ENCODE peak calls at places on chromosomes 16 and 17, in eight cellular contexts. One of them, this sample, is unnamed.

GRCh38 chr16:2827831-2828520 is 2.1 kb upstream of the ZG16B start:
- DNase-seq in caudate nucleus: no peak
- DNase-seq in dorsolateral prefrontal cortex: no peak
- DNase-seq in sigmoid colon: peak
- DNase-seq in PC-9: no peak
- DNase-seq in CD8-positive, alpha-beta T cell: no peak
- DNase-seq in tibial nerve: no peak
- DNase-seq in neural progenitor cell: peak
- DNase-seq in this sample: no peak

GRCh38 chr17:38574712-38575111 is 31.0 kb downstream of the SRCIN1 start:
- DNase-seq in CD8-positive, alpha-beta T cell: no peak
- DNase-seq in neural progenitor cell: no peak
- DNase-seq in caudate nucleus: no peak
- DNase-seq in dorsolateral prefrontal cortex: no peak
- DNase-seq in sigmoid colon: no peak
- DNase-seq in tibial nerve: no peak
- DNase-seq in PC-9: no peak
- DNase-seq in this sample: no peak

GRCh38 chr16:27313422-27314160 is at the start of gene IL4R:
- DNase-seq in PC-9: peak
- DNase-seq in caudate nucleus: no peak
- DNase-seq in sigmoid colon: peak
- DNase-seq in dorsolateral prefrontal cortex: no peak
- DNase-seq in tibial nerve: peak
- DNase-seq in neural progenitor cell: peak
- DNase-seq in CD8-positive, alpha-beta T cell: peak
- DNase-seq in this sample: peak

GRCh38 chr16:88318521-88318920 is 64.2 kb upstream of the ZNF469 start:
- DNase-seq in neural progenitor cell: no peak
- DNase-seq in caudate nucleus: no peak
- DNase-seq in dorsolateral prefrontal cortex: no peak
- DNase-seq in sigmoid colon: no peak
- DNase-seq in PC-9: no peak
- DNase-seq in CD8-positive, alpha-beta T cell: no peak
- DNase-seq in tibial nerve: no peak
- DNase-seq in this sample: no peak

GRCh38 chr17:64622931-64623654 is 39.0 kb downstream of the SMURF2 start:
- DNase-seq in neural progenitor cell: no peak
- DNase-seq in caudate nucleus: no peak
- DNase-seq in PC-9: peak
- DNase-seq in tibial nerve: no peak
- DNase-seq in CD8-positive, alpha-beta T cell: no peak
- DNase-seq in dorsolateral prefrontal cortex: no peak
- DNase-seq in sigmoid colon: no peak
- DNase-seq in this sample: no peak

GRCh38 chr17:38735161-38735997 is 5.2 kb downstream of the CISD3 start:
- DNase-seq in neural progenitor cell: peak
- DNase-seq in tibial nerve: no peak
- DNase-seq in CD8-positive, alpha-beta T cell: peak
- DNase-seq in dorsolateral prefrontal cortex: peak
- DNase-seq in caudate nucleus: peak
- DNase-seq in sigmoid colon: no peak
- DNase-seq in PC-9: no peak
- DNase-seq in this sample: no peak

GRCh38 chr16:10921536-10922327 is 20.5 kb downstream of the DEXI start:
- DNase-seq in sigmoid colon: no peak
- DNase-seq in dorsolateral prefrontal cortex: no peak
- DNase-seq in tibial nerve: no peak
- DNase-seq in neural progenitor cell: no peak
- DNase-seq in caudate nucleus: no peak
- DNase-seq in PC-9: no peak
- DNase-seq in CD8-positive, alpha-beta T cell: no peak
- DNase-seq in this sample: peak

GRCh38 chr17:76529224-76529642 is 8.3 kb downstream of the CYGB start:
- DNase-seq in caudate nucleus: no peak
- DNase-seq in PC-9: no peak
- DNase-seq in sigmoid colon: peak
- DNase-seq in neural progenitor cell: no peak
- DNase-seq in dorsolateral prefrontal cortex: peak
- DNase-seq in tibial nerve: peak
- DNase-seq in CD8-positive, alpha-beta T cell: no peak
- DNase-seq in this sample: peak

GRCh38 chr17:19728114-19728495 is 11.7 kb upstream of the SLC47A2 start:
- DNase-seq in neural progenitor cell: no peak
- DNase-seq in tibial nerve: peak
- DNase-seq in PC-9: peak
- DNase-seq in CD8-positive, alpha-beta T cell: no peak
- DNase-seq in caudate nucleus: peak
- DNase-seq in dorsolateral prefrontal cortex: peak
- DNase-seq in sigmoid colon: peak
- DNase-seq in this sample: peak

DNA sequence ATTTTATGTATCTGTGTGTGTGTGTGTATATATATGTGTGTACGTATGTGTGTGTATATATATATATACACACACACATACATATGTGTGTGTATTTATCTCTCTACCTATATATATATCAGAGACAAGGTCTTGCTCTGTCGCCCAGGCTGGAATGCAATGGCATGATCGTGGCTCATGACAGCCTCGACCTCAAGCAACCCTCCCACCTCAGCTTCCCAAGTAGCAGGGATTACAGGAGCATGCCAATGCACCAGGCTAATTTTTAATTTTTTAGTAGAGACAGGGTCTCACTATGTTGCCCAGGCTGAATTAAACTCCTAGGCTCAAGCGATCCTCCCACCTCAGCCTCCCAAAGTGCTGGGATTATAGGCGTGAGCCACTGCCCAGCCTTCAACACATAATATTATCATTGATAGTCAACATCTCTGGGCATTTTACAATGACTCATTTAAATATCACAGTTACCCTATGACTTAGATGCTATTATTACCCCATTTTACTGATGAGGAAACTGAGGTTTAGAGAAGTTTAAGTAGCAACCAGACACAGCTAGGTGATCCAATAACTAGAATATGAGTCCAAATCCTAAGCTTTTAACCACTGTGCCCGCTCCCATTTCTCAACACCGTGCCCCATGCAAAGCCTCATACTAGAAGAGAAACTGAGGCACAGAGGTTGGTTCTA is 24.3 kb downstream of the G6PC3 start:
- DNase-seq in sigmoid colon: no peak
- DNase-seq in dorsolateral prefrontal cortex: no peak
- DNase-seq in caudate nucleus: no peak
- DNase-seq in CD8-positive, alpha-beta T cell: no peak
- DNase-seq in PC-9: no peak
- DNase-seq in tibial nerve: no peak
- DNase-seq in neural progenitor cell: no peak
- DNase-seq in this sample: no peak
- H3K27ac ChIP-seq in sigmoid colon: peak
- H3K27ac ChIP-seq in dorsolateral prefrontal cortex: peak
- H3K27ac ChIP-seq in caudate nucleus: peak
- H3K27ac ChIP-seq in CD8-positive, alpha-beta T cell: no peak
- H3K27ac ChIP-seq in PC-9: peak
- H3K27ac ChIP-seq in tibial nerve: peak
- H3K27ac ChIP-seq in neural progenitor cell: peak
- H3K27ac ChIP-seq in this sample: peak

GRCh38 chr17:9146064-9146463 is 124.8 kb downstream of the NTN1 start:
- DNase-seq in dorsolateral prefrontal cortex: no peak
- DNase-seq in PC-9: no peak
- DNase-seq in neural progenitor cell: no peak
- DNase-seq in tibial nerve: no peak
- DNase-seq in CD8-positive, alpha-beta T cell: no peak
- DNase-seq in sigmoid colon: no peak
- DNase-seq in caudate nucleus: no peak
- DNase-seq in this sample: no peak

GRCh38 chr17:9150407-9151090 is 129.2 kb downstream of the NTN1 start:
- DNase-seq in tibial nerve: no peak
- DNase-seq in neural progenitor cell: peak
- DNase-seq in PC-9: no peak
- DNase-seq in caudate nucleus: no peak
- DNase-seq in CD8-positive, alpha-beta T cell: no peak
- DNase-seq in sigmoid colon: no peak
- DNase-seq in dorsolateral prefrontal cortex: no peak
- DNase-seq in this sample: no peak

GRCh38 chr17:9148908-9149536 is 127.7 kb downstream of the NTN1 start:
- DNase-seq in tibial nerve: no peak
- DNase-seq in PC-9: no peak
- DNase-seq in dorsolateral prefrontal cortex: no peak
- DNase-seq in CD8-positive, alpha-beta T cell: no peak
- DNase-seq in sigmoid colon: no peak
- DNase-seq in caudate nucleus: no peak
- DNase-seq in neural progenitor cell: no peak
- DNase-seq in this sample: no peak

DNA sequence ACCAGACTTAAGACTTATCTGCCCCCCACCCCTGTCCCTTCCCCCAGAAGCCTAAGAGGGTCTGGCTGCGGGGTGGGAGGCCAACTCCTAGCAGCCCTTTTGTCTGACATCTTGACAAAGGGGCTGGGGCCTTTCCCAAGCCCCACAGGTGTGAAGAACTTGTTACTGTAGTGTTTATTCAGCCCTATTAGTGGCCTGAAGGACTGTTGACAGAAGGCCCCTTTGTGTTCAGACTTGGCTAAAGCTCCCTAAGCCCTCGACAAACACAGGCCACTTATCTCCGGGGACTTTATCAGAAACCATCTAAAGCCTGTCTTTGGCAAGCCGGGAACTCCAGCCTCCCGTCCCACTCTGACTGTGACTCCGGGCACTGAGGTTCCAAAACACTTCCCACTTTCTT is 129.8 kb downstream of the NTN1 start:
- DNase-seq in sigmoid colon: no peak
- DNase-seq in neural progenitor cell: peak
- DNase-seq in CD8-positive, alpha-beta T cell: no peak
- DNase-seq in dorsolateral prefrontal cortex: no peak
- DNase-seq in caudate nucleus: no peak
- DNase-seq in PC-9: no peak
- DNase-seq in tibial nerve: no peak
- DNase-seq in this sample: no peak
- H3K27ac ChIP-seq in sigmoid colon: peak
- H3K27ac ChIP-seq in neural progenitor cell: peak
- H3K27ac ChIP-seq in CD8-positive, alpha-beta T cell: no peak
- H3K27ac ChIP-seq in dorsolateral prefrontal cortex: peak
- H3K27ac ChIP-seq in caudate nucleus: no peak
- H3K27ac ChIP-seq in PC-9: no peak
- H3K27ac ChIP-seq in tibial nerve: peak
- H3K27ac ChIP-seq in this sample: peak

GRCh38 chr16:49857423-49858181 is 1.7 kb upstream of the ZNF423 start:
- DNase-seq in sigmoid colon: peak
- DNase-seq in neural progenitor cell: peak
- DNase-seq in caudate nucleus: no peak
- DNase-seq in PC-9: no peak
- DNase-seq in dorsolateral prefrontal cortex: no peak
- DNase-seq in CD8-positive, alpha-beta T cell: peak
- DNase-seq in tibial nerve: peak
- DNase-seq in this sample: no peak

GRCh38 chr16:49861299-49861698 is 5.4 kb upstream of the ZNF423 start:
- DNase-seq in sigmoid colon: no peak
- DNase-seq in neural progenitor cell: no peak
- DNase-seq in tibial nerve: no peak
- DNase-seq in CD8-positive, alpha-beta T cell: no peak
- DNase-seq in PC-9: no peak
- DNase-seq in caudate nucleus: no peak
- DNase-seq in dorsolateral prefrontal cortex: no peak
- DNase-seq in this sample: no peak

GRCh38 chr16:49858200-49859129 is 2.6 kb upstream of the ZNF423 start:
- DNase-seq in dorsolateral prefrontal cortex: no peak
- DNase-seq in PC-9: no peak
- DNase-seq in CD8-positive, alpha-beta T cell: no peak
- DNase-seq in tibial nerve: peak
- DNase-seq in sigmoid colon: peak
- DNase-seq in caudate nucleus: no peak
- DNase-seq in neural progenitor cell: peak
- DNase-seq in this sample: no peak

GRCh38 chr16:49860593-49860992 is 4.7 kb upstream of the ZNF423 start:
- DNase-seq in tibial nerve: no peak
- DNase-seq in CD8-positive, alpha-beta T cell: no peak
- DNase-seq in sigmoid colon: no peak
- DNase-seq in PC-9: no peak
- DNase-seq in caudate nucleus: no peak
- DNase-seq in neural progenitor cell: no peak
- DNase-seq in dorsolateral prefrontal cortex: no peak
- DNase-seq in this sample: no peak

DNA sequence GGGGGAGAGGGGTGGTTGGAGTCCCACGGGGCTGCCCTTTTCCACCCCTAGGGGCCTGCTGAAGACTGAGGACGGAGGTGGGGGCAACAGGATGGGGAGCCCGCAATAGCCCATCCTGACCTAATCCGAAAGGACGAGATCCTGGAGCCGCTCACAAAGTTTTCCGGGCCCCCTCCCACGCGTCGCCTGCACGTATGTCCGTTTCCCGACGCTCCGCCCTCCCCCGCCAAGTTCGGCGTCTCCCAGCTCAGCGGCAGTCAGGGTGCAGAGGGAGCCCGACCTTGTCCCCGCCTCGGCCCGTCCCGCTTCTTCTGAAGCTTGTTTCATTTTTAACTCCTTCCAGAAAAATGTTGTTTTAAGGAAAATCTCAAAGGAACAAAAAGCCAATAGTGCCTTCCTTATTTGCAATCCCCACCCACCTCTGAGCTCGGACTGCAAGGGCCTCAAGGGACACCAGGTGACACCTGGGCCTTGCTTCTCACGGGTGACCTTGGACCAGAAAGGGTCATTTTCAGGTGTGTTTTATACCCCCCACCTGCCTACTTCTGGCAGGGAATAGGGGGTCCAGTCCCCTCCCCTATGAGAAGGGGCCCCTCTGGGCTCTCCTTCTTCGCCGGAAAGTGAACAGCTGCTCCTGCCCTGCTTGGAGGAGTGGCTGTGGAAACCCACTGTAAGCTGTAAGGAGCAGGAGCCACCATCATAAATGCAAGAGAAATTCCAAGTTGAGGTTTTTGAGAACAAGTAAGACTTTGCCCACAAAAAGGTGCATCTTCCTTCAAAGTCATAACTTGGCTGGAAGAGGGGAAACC is 3.4 kb upstream of the ZNF423 start:
- DNase-seq in dorsolateral prefrontal cortex: no peak
- DNase-seq in caudate nucleus: no peak
- DNase-seq in PC-9: no peak
- DNase-seq in tibial nerve: no peak
- DNase-seq in neural progenitor cell: no peak
- DNase-seq in CD8-positive, alpha-beta T cell: no peak
- DNase-seq in sigmoid colon: peak
- DNase-seq in this sample: no peak
- H3K27ac ChIP-seq in dorsolateral prefrontal cortex: peak
- H3K27ac ChIP-seq in caudate nucleus: no peak
- H3K27ac ChIP-seq in PC-9: no peak
- H3K27ac ChIP-seq in tibial nerve: peak
- H3K27ac ChIP-seq in neural progenitor cell: no peak
- H3K27ac ChIP-seq in CD8-positive, alpha-beta T cell: no peak
- H3K27ac ChIP-seq in sigmoid colon: peak
- H3K27ac ChIP-seq in this sample: peak

DNA sequence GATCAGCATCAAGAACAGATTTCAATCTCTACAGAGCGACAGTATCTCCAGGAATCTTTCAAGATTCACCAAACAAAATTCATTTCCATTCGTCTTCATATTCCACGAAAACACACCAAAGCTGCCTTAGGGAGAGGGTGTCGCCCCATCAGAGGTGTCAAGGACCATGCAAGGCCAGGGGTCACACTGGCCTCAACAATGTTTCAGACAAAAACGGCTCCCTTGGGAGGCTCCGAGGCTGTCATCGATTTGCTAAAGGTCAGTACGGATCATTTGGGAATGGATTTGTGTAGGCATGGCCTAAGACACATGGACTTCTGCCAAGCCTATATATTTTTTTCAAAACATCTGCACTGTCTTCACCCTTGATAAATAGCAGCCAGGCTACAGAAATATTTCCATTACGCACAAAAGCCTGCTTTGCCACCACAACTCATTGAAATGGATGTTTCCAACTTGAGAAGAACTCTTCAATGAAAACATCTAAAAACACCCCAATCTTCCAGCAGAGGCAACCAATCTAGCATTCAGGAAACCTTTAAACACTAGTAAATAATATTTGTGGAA is 10.3 kb downstream of the CUEDC1 start:
- DNase-seq in sigmoid colon: no peak
- DNase-seq in CD8-positive, alpha-beta T cell: no peak
- DNase-seq in caudate nucleus: no peak
- DNase-seq in PC-9: no peak
- DNase-seq in dorsolateral prefrontal cortex: no peak
- DNase-seq in tibial nerve: no peak
- DNase-seq in neural progenitor cell: no peak
- DNase-seq in this sample: no peak
- H3K27ac ChIP-seq in sigmoid colon: peak
- H3K27ac ChIP-seq in CD8-positive, alpha-beta T cell: no peak
- H3K27ac ChIP-seq in caudate nucleus: no peak
- H3K27ac ChIP-seq in PC-9: no peak
- H3K27ac ChIP-seq in dorsolateral prefrontal cortex: peak
- H3K27ac ChIP-seq in tibial nerve: peak
- H3K27ac ChIP-seq in neural progenitor cell: no peak
- H3K27ac ChIP-seq in this sample: no peak